ENCODE peak calls at places on chromosomes 16 and 17, in five cellular contexts. K is SK-N-SH, U is esophagus squamous epithelium, J is Caco-2, N is NT2/D1. L is an unnamed sample.
A peak's percentile ranks its signal among the peaks of the same experiment; 100 is the strongest.

GRCh38 chr16:70428178-70428998 is 10.5 kb downstream of the ST3GAL2 start:
- DNase-seq in K (peak; percentile 85), N (peak; percentile 59), J (peak; percentile 99), U (peak; percentile 28), L (peak; percentile 99)

GRCh38 chr17:29048440-29049360 is 5.8 kb downstream of the PIPOX start:
- DNase-seq in U (no peak), K (peak; percentile 80), J (peak; percentile 66), N (no peak), L (no peak)

GRCh38 chr17:79919164-79919585 is 79.9 kb upstream of the CBX4 start:
- DNase-seq in K (peak; percentile 95), J (no peak), N (no peak), U (no peak), L (peak; percentile 96)

GRCh38 chr17:28174352-28175046 is 132.0 kb downstream of the NLK start:
- DNase-seq in K (no peak), J (no peak), N (no peak), U (no peak), L (peak; percentile 9)

GRCh38 chr16:23687034-23687808 is 8.5 kb downstream of the PLK1 start:
- DNase-seq in K (no peak), N (no peak), U (no peak), J (no peak), L (no peak)

GRCh38 chr17:12973496-12974318 is 44.1 kb downstream of the ELAC2 start:
- DNase-seq in J (no peak), K (no peak), N (no peak), U (no peak), L (no peak)

GRCh38 chr16:66486773-66487579 is 59.9 kb downstream of the BEAN1 start:
- DNase-seq in J (no peak), K (peak; percentile 48), N (no peak), U (no peak), L (no peak)

GRCh38 chr17:28474035-28474640 is 694 bp downstream of the SLC13A2 start:
- DNase-seq in K (no peak), J (peak; percentile 38), N (no peak), U (no peak), L (peak; percentile 55)

GRCh38 chr16:11175850-11176341 is 80.1 kb downstream of the SOCS1 start:
- DNase-seq in J (no peak), U (no peak), K (no peak), N (no peak), L (no peak)

GRCh38 chr16:85416267-85417109 is 196.6 kb upstream of the GSE1 start:
- DNase-seq in N (no peak), J (peak; percentile 84), K (peak; percentile 79), U (no peak), L (peak; percentile 71)

GRCh38 chr16:19765860-19766553 is 47.9 kb downstream of the IQCK start:
- DNase-seq in K (no peak), J (no peak), U (no peak), N (no peak), L (no peak)

GRCh38 chr17:61481421-61481820 is 29.2 kb downstream of the TBX4 start:
- DNase-seq in J (peak; percentile 14), N (no peak), U (no peak), K (no peak), L (no peak)

GRCh38 chr16:72666267-72666666 is 381.7 kb downstream of the ZFHX3 start:
- DNase-seq in N (no peak), U (no peak), J (no peak), K (no peak), L (no peak)

GRCh38 chr16:53014287-53014686 is 38.4 kb downstream of the CHD9NB start:
- DNase-seq in J (no peak), U (no peak), N (no peak), K (peak; percentile 37), L (no peak)

GRCh38 chr17:42472709-42473521 is 14.2 kb downstream of the ATP6V0A1 start:
- DNase-seq in U (no peak), N (no peak), K (no peak), J (no peak), L (no peak)

GRCh38 chr17:48024149-48025039 is 13.2 kb downstream of the COPZ2 start:
- DNase-seq in K (no peak), J (peak; percentile 74), U (no peak), N (no peak), L (no peak)

GRCh38 chr17:34122529-34122928 is 132.6 kb upstream of the CCL2 start:
- DNase-seq in K (no peak), U (no peak), N (no peak), J (no peak), L (no peak)

GRCh38 chr17:61738249-61738648 is 125.1 kb downstream of the BRIP1 start:
- DNase-seq in K (no peak), U (no peak), J (no peak), N (no peak), L (no peak)

GRCh38 chr16:56965149-56965938 is 3.6 kb downstream of the CETP start:
- DNase-seq in U (no peak), K (no peak), J (no peak), N (no peak), L (no peak)

GRCh38 chr16:72664122-72664479 is 383.8 kb downstream of the ZFHX3 start:
- DNase-seq in K (no peak), U (no peak), N (no peak), J (no peak), L (peak; percentile 3)

GRCh38 chr17:47670064-47670463 is 20.3 kb downstream of the KPNB1 start:
- DNase-seq in U (no peak), J (no peak), N (no peak), K (no peak), L (no peak)

GRCh38 chr17:4204676-4205075 is 59.1 kb downstream of the ANKFY1 start:
- DNase-seq in U (no peak), J (no peak), K (no peak), N (no peak), L (no peak)

GRCh38 chr17:74767111-74767516 is 9.0 kb downstream of the NAT9 start:
- DNase-seq in J (no peak), U (no peak), N (no peak), K (no peak), L (no peak)

GRCh38 chr16:70410736-70411135 is 28.2 kb downstream of the ST3GAL2 start:
- DNase-seq in U (no peak), N (no peak), K (no peak), J (no peak), L (no peak)

GRCh38 chr17:49290690-49291326 is 60.2 kb upstream of the PHOSPHO1 start:
- DNase-seq in U (no peak), N (no peak), K (peak; percentile 50), J (no peak), L (peak; percentile 25)

GRCh38 chr17:5220074-5220473 is 14.6 kb downstream of the SCIMP start:
- DNase-seq in U (no peak), N (no peak), K (no peak), J (no peak), L (no peak)

GRCh38 chr17:49572806-49573420 is 2.8 kb upstream of the NXPH3 start:
- DNase-seq in N (no peak), U (no peak), K (no peak), J (peak; percentile 38), L (no peak)

GRCh38 chr16:49275870-49276269 is 5.8 kb downstream of the CBLN1 start:
- DNase-seq in N (no peak), K (no peak), J (no peak), U (no peak), L (no peak)
- H3K27me3 ChIP-seq in N (peaks cover 72% of the 10 kb centered on the region), K (peaks cover 18% of the 10 kb centered on the region), J (peaks cover 2% of the 10 kb centered on the region), U (peaks cover 100% of the 10 kb centered on the region), L (peaks cover 60% of the 10 kb centered on the region)

GRCh38 chr17:40337351-40337750 is 27.2 kb downstream of the GJD3 start:
- DNase-seq in N (no peak), K (no peak), U (no peak), J (no peak), L (no peak)
- H3K4me1 ChIP-seq in N (peaks cover 10% of the 10 kb centered on the region), K (peaks cover 64% of the 10 kb centered on the region), U (peaks cover 27% of the 10 kb centered on the region), J (peaks cover 18% of the 10 kb centered on the region), L (peaks cover 12% of the 10 kb centered on the region)

DNA sequence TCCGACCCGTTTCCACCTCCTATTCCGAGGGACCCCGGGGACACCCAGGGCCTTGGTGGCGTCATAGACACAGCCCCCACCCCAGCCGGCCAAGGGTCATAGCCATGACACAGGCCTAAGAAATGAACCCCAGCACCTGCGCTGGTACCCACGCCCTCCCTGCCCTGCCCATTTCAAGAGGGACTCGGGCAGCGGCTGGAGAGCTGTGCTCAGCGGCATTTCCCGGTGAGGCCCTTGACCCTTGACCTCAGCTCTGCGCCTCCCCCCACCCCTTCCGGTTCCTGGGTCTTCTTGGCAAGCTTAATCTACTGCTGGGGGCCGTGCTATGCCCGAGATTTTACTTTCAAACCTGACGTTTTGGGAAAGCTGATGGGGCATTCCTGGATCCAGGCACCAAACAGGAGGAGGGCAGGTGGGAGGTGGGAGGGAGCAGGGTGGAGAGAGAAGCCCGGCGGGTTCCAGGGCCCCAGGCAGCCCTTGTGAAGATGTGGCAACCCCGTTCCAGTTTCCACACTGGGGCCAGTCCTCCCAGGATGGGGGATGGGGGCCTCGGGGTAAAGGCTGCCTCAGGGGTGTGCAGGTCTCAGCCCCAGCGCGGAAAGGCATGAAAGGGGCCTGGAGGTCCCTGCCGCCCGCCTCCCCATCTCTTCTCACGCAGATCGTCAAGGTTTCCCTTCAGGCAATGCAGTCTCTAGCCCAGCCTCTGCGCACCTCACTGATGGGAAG is at the start of gene SLC22A31:
- DNase-seq in J (no peak), K (peak; percentile 36), N (no peak), U (no peak), L (no peak)
- H3K27me3 ChIP-seq in J (no peaks in the 10 kb centered on the region), K (peaks cover 42% of the 10 kb centered on the region), N (peaks cover 50% of the 10 kb centered on the region), U (peaks cover 86% of the 10 kb centered on the region), L (peaks cover 26% of the 10 kb centered on the region)

GRCh38 chr17:17847102-17847501 is 10.3 kb upstream of the SREBF1 start:
- DNase-seq in N (no peak), J (no peak), U (no peak), K (no peak), L (no peak)
- H3K4me1 ChIP-seq in N (peaks cover 17% of the 10 kb centered on the region), J (no peaks in the 10 kb centered on the region), U (peaks cover 24% of the 10 kb centered on the region), K (peaks cover 94% of the 10 kb centered on the region), L (no peaks in the 10 kb centered on the region)

DNA sequence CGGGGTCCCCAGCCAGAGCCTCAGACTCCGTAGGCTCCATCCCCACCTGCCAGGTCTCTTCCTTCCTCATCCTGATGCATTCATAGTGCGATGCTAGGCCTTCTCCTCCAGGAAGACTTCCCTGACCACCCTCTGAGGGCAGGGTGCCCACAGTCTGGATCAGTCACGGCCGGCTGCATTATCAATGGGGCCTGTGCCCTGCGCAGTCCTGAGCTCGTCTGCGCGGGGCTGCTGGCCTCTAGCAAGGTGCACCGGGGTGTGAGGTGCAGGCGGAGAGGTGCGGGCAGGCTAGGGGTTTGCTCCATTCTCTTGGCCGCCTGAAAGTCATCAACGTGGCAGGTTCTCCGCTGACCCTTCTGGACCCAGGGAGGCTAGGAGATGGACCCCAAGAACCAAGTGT is 56.9 kb upstream of the ACSF3 start:
- DNase-seq in U (no peak), K (no peak), N (no peak), J (no peak), L (no peak)
- H3K27me3 ChIP-seq in U (peaks cover 94% of the 10 kb centered on the region), K (no peaks in the 10 kb centered on the region), N (peaks cover 17% of the 10 kb centered on the region), J (no peaks in the 10 kb centered on the region), L (peaks cover 4% of the 10 kb centered on the region)

L was measured in small intestine.